ENCODE peak calls at places on chromosome 16, in seven cellular contexts. R is BE2C; H is activated naive CD8-positive, alpha-beta T cell treated with anti-CD3 and anti-CD28 coated beads, Interleukin-2, amount 50 U/mL, for 16 hours; W is prostate gland; S is bronchial epithelial cell; P is foreskin fibroblast; J is activated gamma-delta T cell treated with anti-CD3 and anti-CD28 coated beads, Interleukin-2, amount 50 U/mL, for 16 hours. V is an unnamed sample.

GRCh38 chr16:66845791-66846221 is 1.6 kb downstream of the CA7 start:
- DNase-seq in H (no peak), R (no peak), J (no peak), S (no peak), P (no peak), W (no peak), V (no peak)

GRCh38 chr16:3553138-3553923 is 23.9 kb downstream of the NLRC3 start:
- DNase-seq in R (no peak), J (no peak), H (no peak), W (peak), S (no peak), P (peak), V (no peak)

GRCh38 chr16:20259549-20259948 is 67.8 kb downstream of the GP2 start:
- DNase-seq in S (no peak), R (no peak), H (no peak), P (no peak), W (no peak), J (no peak), V (no peak)

GRCh38 chr16:70418274-70418992 is 20.5 kb downstream of the ST3GAL2 start:
- DNase-seq in R (no peak), H (peak), J (peak), P (no peak), S (no peak), W (no peak), V (no peak)

GRCh38 chr16:8858994-8859912 is 9.6 kb downstream of the CARHSP1 start:
- DNase-seq in W (no peak), J (no peak), P (peak), S (no peak), R (no peak), H (no peak), V (no peak)

GRCh38 chr16:85826686-85827247 is 27.3 kb downstream of the COX4I1 start:
- DNase-seq in W (no peak), S (no peak), H (no peak), P (no peak), R (no peak), J (no peak), V (no peak)

GRCh38 chr16:67283039-67283825 is 3.9 kb downstream of the PLEKHG4 start:
- DNase-seq in H (no peak), S (peak), P (peak), R (no peak), J (no peak), W (no peak), V (no peak)

GRCh38 chr16:66904846-66905632 is 13.6 kb downstream of the CDH16 start:
- DNase-seq in S (peak), R (peak), P (peak), H (no peak), J (no peak), W (no peak), V (peak)

GRCh38 chr16:69017036-69017783 is 88.2 kb upstream of the HAS3 start:
- DNase-seq in S (peak), J (no peak), R (no peak), W (no peak), P (peak), H (no peak), V (peak)

GRCh38 chr16:13811834-13812233 is 108.1 kb upstream of the ERCC4 start:
- DNase-seq in H (no peak), P (no peak), S (no peak), R (no peak), W (no peak), J (no peak), V (no peak)

GRCh38 chr16:68235882-68236803 is at the start of gene ESRP2:
- DNase-seq in R (no peak), H (no peak), W (peak), P (no peak), S (peak), J (no peak), V (no peak)

GRCh38 chr16:46991729-46992704 is 18.5 kb upstream of the DNAJA2 start:
- DNase-seq in R (no peak), H (no peak), P (no peak), W (no peak), S (no peak), J (no peak), V (no peak)

GRCh38 chr16:1740781-1741490 is 30.4 kb downstream of the NME3 start:
- DNase-seq in J (no peak), S (no peak), H (no peak), R (no peak), P (no peak), W (no peak), V (no peak)

GRCh38 chr16:30567991-30568638 is 3.4 kb downstream of the ZNF688 start:
- DNase-seq in P (peak), J (peak), R (no peak), W (peak), H (no peak), S (peak), V (peak)

GRCh38 chr16:31382485-31383161 is 10.5 kb upstream of the ITGAD start:
- DNase-seq in R (peak), J (peak), S (peak), P (peak), W (peak), H (peak), V (peak)

GRCh38 chr16:17166095-17166494 is 304.7 kb downstream of the XYLT1 start:
- DNase-seq in H (no peak), R (no peak), W (no peak), S (no peak), P (peak), J (no peak), V (peak)

GRCh38 chr16:86872126-86872525 is 293.8 kb downstream of the FOXL1 start:
- DNase-seq in W (no peak), R (no peak), P (no peak), J (no peak), S (no peak), H (no peak), V (no peak)

GRCh38 chr16:81891734-81892364 is 112.8 kb downstream of the PLCG2 start:
- DNase-seq in W (no peak), H (no peak), S (peak), J (no peak), R (no peak), P (no peak), V (no peak)

GRCh38 chr16:61936522-61936921 is 99.7 kb downstream of the CDH8 start:
- DNase-seq in H (no peak), P (no peak), J (no peak), W (no peak), S (no peak), R (no peak), V (no peak)

GRCh38 chr16:54241525-54241924 is 45.1 kb downstream of the IRX3 start:
- DNase-seq in W (no peak), J (no peak), R (peak), H (no peak), S (no peak), P (no peak), V (no peak)

GRCh38 chr16:48318630-48319029 is 66.6 kb downstream of the SIAH1 start:
- DNase-seq in H (no peak), P (peak), J (no peak), R (no peak), S (no peak), W (no peak), V (peak)

V was measured in fibroblast of lung.